ENCODE peak calls at places on chromosome 16, in ten cellular contexts. J is AG04449, Q is AG04450, V is lower lobe of right lung, S is fibroblast of pulmonary artery, E is mucosa of descending colon, I is left lung, L is astrocyte of the spinal cord, R is GM12865, F is ascending aorta. D is an unnamed sample.

GRCh38 chr16:65185379-65185778 is 63.5 kb upstream of the CDH11 start:
- DNase-seq in J (no peak), Q (no peak), V (no peak), S (no peak), E (no peak), I (no peak), L (no peak), R (no peak), F (no peak), D (no peak)

GRCh38 chr16:66159987-66160386 is 206.5 kb upstream of the CDH5 start:
- DNase-seq in J (no peak), Q (no peak), V (no peak), S (peak; percentile 24), E (no peak), I (no peak), L (no peak), R (no peak), F (no peak), D (no peak)

GRCh38 chr16:22270525-22270924 is 26.7 kb upstream of the POLR3E start:
- DNase-seq in J (no peak), Q (no peak), V (no peak), S (no peak), E (no peak), I (no peak), L (no peak), R (peak; percentile 13), F (no peak), D (no peak)

GRCh38 chr16:11315499-11315898 is 29.8 kb upstream of the RMI2 start:
- DNase-seq in J (no peak), Q (no peak), V (no peak), S (peak; percentile 70), E (no peak), I (no peak), L (peak; percentile 96), R (no peak), F (no peak), D (no peak)

GRCh38 chr16:81384006-81384405 is 60.6 kb upstream of the CMIP start:
- DNase-seq in J (no peak), Q (no peak), V (no peak), S (peak; percentile 71), E (no peak), I (no peak), L (peak; percentile 71), R (no peak), F (no peak), D (no peak)

GRCh38 chr16:22220076-22220453 is 14.0 kb downstream of the EEF2K start:
- DNase-seq in J (no peak), Q (no peak), V (peak; percentile 56), S (peak; percentile 20), E (peak; percentile 54), I (no peak), L (peak; percentile 30), R (no peak), F (no peak), D (no peak)

GRCh38 chr16:23534868-23535860 is 22.0 kb downstream of the EARS2 start:
- DNase-seq in J (no peak), Q (no peak), V (no peak), S (no peak), E (no peak), I (no peak), L (no peak), R (no peak), F (no peak), D (no peak)

GRCh38 chr16:48252013-48252412 is 4.7 kb upstream of the ABCC11 start:
- DNase-seq in J (no peak), Q (no peak), V (no peak), S (no peak), E (no peak), I (no peak), L (no peak), R (no peak), F (no peak), D (no peak)

GRCh38 chr16:4718466-4718865 is 15.6 kb downstream of the ANKS3 start:
- DNase-seq in J (no peak), Q (no peak), V (no peak), S (no peak), E (no peak), I (peak; percentile 58), L (no peak), R (no peak), F (no peak), D (no peak)

GRCh38 chr16:14378131-14378551 is 251.9 kb downstream of the PARN start:
- DNase-seq in J (peak; percentile 93), Q (peak; percentile 68), V (no peak), S (peak; percentile 38), E (no peak), I (no peak), L (peak; percentile 48), R (peak; percentile 56), F (no peak), D (no peak)

GRCh38 chr16:64311241-64311640 is 810.6 kb downstream of the CDH11 start:
- DNase-seq in J (no peak), Q (no peak), V (no peak), S (peak; percentile 7), E (no peak), I (no peak), L (peak; percentile 24), R (no peak), F (no peak), D (no peak)

GRCh38 chr16:11816123-11816522 is 19.1 kb upstream of the ZC3H7A start:
- DNase-seq in J (no peak), Q (no peak), V (no peak), S (no peak), E (no peak), I (no peak), L (no peak), R (no peak), F (no peak), D (no peak)

DNA sequence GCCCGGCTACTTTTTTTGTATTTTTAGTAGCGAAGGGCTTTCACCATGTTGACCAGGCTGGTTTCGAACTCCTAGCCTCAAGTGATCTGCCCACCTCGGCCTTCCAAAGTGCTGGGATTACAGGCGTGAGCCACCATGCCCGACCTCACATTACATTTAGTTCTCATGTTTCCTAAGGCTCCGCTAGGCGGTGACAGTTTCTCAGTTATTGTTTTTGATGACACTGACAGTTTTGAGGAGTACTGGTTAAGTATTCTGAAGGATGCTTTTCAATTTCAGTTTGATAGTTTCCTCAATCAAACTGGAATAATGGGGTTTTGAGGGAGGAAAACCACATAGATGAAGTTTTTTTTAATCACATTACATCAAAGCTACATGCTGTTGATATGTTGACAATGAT is 1028.5 kb downstream of the CDH8 start:
- DNase-seq in J (no peak), Q (no peak), V (no peak), S (no peak), E (no peak), I (no peak), L (no peak), R (no peak), F (no peak), D (no peak)
- TF ChIP-seq CTCF in J (no peak), Q (no peak), V (no peak), S (no peak), E (no peak), I (no peak), L (no peak), R (no peak), F (no peak), D (no peak)

DNA sequence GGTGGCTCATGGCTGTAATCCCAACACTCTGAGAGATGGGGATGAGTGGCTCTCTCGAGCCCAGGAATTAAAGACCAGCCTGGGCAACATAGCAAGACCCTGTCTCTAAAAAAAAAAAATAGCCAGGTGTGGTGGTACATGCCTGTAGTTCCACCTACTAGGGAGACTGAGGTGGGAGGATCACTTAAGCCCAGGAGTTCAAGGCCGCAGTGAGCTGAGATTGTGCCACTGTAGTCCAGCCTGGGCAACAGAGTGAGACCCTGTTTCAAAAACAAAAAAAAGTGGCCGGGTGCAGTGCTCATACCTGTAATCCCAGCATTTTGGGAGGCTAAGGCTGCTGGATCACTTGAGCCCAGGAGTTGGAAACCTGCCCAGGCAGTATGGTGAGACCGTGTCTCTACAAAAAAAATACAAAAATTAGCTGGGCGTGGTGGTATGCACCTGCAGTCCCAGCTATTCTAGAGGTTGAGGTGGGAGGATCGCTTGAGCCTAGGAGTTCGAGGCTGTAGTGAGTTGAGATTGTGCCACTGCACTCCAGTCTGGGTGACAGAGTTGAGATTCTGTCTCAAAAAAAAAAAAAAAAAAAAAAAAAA is 3.0 kb downstream of the C16orf54 start:
- DNase-seq in J (no peak), Q (no peak), V (no peak), S (no peak), E (no peak), I (no peak), L (no peak), R (no peak), F (no peak), D (no peak)
- H3K4me3 ChIP-seq in J (no peak overlapping the region), Q (no peak overlapping the region), V (no peak overlapping the region), S (no peak overlapping the region), E (no peak overlapping the region), I (no peak overlapping the region), L (no peak overlapping the region), R (no peak overlapping the region), F (no peak overlapping the region), D (no peak overlapping the region)

DNA sequence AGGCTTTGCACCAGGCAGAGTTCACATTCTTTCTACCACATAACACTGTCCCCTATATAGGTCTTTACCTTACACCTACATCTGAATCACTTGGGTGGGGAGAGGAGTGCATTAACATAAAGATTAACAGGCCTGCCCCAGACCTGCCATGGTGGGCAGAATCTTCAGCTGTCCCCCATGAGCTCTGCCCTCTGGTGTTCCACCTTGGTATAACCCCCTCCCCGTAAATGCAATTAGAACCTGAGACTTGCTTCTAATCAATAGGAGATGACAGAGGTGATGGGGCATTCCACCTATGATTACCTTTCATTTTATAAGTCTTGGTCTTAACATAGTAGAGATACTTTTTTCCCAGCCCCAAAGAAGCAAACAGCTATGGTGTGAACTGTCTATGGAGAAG is 20.4 kb upstream of the GRIN2A start:
- DNase-seq in J (no peak), Q (no peak), V (no peak), S (no peak), E (no peak), I (no peak), L (no peak), R (no peak), F (no peak), D (no peak)
- TF ChIP-seq CTCF in J (no peak), Q (no peak), V (no peak), S (no peak), E (no peak), I (no peak), L (no peak), R (peak; percentile 18), F (no peak), D (no peak)

GRCh38 chr16:50605733-50606430 is 57.7 kb downstream of the NKD1 start:
- DNase-seq in J (no peak), Q (no peak), V (no peak), S (no peak), E (no peak), I (no peak), L (no peak), R (no peak), F (no peak), D (no peak)

GRCh38 chr16:50603206-50604064 is 55.2 kb downstream of the NKD1 start:
- DNase-seq in J (no peak), Q (no peak), V (no peak), S (peak; percentile 31), E (no peak), I (no peak), L (peak; percentile 54), R (no peak), F (peak; percentile 84), D (no peak)

GRCh38 chr16:50604610-50605009 is 56.4 kb downstream of the NKD1 start:
- DNase-seq in J (no peak), Q (no peak), V (no peak), S (no peak), E (no peak), I (no peak), L (no peak), R (no peak), F (no peak), D (no peak)

GRCh38 chr16:50602531-50603205 is 54.5 kb downstream of the NKD1 start:
- DNase-seq in J (no peak), Q (no peak), V (no peak), S (no peak), E (peak; percentile 10), I (no peak), L (no peak), R (no peak), F (no peak), D (no peak)

GRCh38 chr16:50604065-50604418 is 55.8 kb downstream of the NKD1 start:
- DNase-seq in J (no peak), Q (no peak), V (no peak), S (no peak), E (no peak), I (no peak), L (no peak), R (no peak), F (no peak), D (no peak)
- H3K4me3 ChIP-seq in J (no peak overlapping the region), Q (no peak overlapping the region), V (no peak overlapping the region), S (no peak overlapping the region), E (no peak overlapping the region), I (no peak overlapping the region), L (no peak overlapping the region), R (no peak overlapping the region), F (no peak overlapping the region), D (no peak overlapping the region)